ENCODE peak calls at places on chromosomes 4 and X, in four cellular contexts. W is WERI-Rb-1, Q is heart left ventricle, C is left ventricle myocardium inferior. J is an unnamed sample.

GRCh38 chr4:138678985-138679746 is 336.4 kb upstream of the NOCT start:
- DNase-seq in C (no peak), Q (no peak), W (no peak), J (no peak)

GRCh38 chrX:119853449-119853848 is 686 bp upstream of the UPF3B start:
- DNase-seq in Q (no peak), C (no peak), W (peak; percentile 8), J (no peak)

GRCh38 chr4:82785248-82786003 is 13.2 kb downstream of the SCD5 start:
- DNase-seq in C (no peak), Q (no peak), W (no peak), J (no peak)

GRCh38 chrX:119008122-119008744 is 33.8 kb downstream of the LONRF3 start:
- DNase-seq in C (no peak), Q (no peak), W (peak; percentile 14), J (no peak)

GRCh38 chrX:140440891-140441290 is 64.0 kb downstream of the SOX3 start:
- DNase-seq in C (no peak), Q (no peak), W (no peak), J (no peak)

GRCh38 chr4:98516042-98516440 is 142.4 kb downstream of the TSPAN5 start:
- DNase-seq in C (no peak), Q (no peak), W (no peak), J (no peak)

GRCh38 chr4:71229477-71230257 is 109.2 kb upstream of the SLC4A4 start:
- DNase-seq in W (peak; percentile 37), C (no peak), Q (peak; percentile 30), J (no peak)

GRCh38 chr4:7655267-7655548 is 220.5 kb upstream of the PSAPL1 start:
- DNase-seq in C (no peak), W (no peak), Q (no peak), J (no peak)

GRCh38 chr4:119242417-119242816 is 29.9 kb downstream of the USP53 start:
- DNase-seq in Q (no peak), W (no peak), C (no peak), J (no peak)

GRCh38 chrX:119410027-119410819 is 11.1 kb downstream of the SLC25A43 start:
- DNase-seq in C (no peak), Q (peak; percentile 16), W (peak; percentile 63), J (peak; percentile 52)

GRCh38 chr4:8493484-8493883 is 52.9 kb downstream of the TRMT44 start:
- DNase-seq in W (no peak), C (no peak), Q (no peak), J (no peak)

GRCh38 chr4:73917081-73917501 is 47.9 kb downstream of the CXCL1 start:
- DNase-seq in C (no peak), W (no peak), Q (no peak), J (no peak)

GRCh38 chrX:108736509-108737479 is at the start of gene IRS4:
- DNase-seq in C (no peak), Q (no peak), W (no peak), J (peak; percentile 64)

DNA sequence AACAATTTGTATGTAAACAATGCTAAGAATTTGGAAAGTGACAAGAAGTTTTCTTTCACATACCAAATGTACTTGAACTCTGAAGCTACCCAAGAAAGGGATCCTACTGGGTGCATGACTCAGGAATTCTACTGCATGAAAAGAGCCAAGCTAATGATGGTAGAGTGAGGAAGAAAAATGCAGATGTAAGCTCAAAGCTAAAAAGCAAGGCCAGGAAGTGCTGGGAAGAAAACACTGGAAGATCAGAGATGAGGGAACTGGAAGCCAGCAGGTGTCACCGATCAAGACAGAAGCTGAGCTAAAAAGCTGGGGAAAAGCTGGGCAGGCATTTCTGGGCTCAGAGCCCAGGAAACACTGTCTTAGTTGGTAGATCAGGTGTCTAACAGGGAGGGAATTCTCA is 449.1 kb downstream of the NKX6-1 start:
- DNase-seq in C (no peak), Q (no peak), W (peak; percentile 6), J (no peak)
- H3K27ac ChIP-seq in C (no peak overlapping the region), Q (no peak overlapping the region), W (no peak overlapping the region), J (no peak overlapping the region)

GRCh38 chr4:129059028-129059427 is 34.3 kb downstream of the SCLT1 start:
- DNase-seq in W (no peak), C (no peak), Q (no peak), J (no peak)

GRCh38 chr4:129062580-129062979 is 30.8 kb downstream of the SCLT1 start:
- DNase-seq in Q (no peak), W (no peak), C (no peak), J (no peak)

GRCh38 chr4:129063640-129064039 is 29.7 kb downstream of the SCLT1 start:
- DNase-seq in C (no peak), W (no peak), Q (no peak), J (no peak)

DNA sequence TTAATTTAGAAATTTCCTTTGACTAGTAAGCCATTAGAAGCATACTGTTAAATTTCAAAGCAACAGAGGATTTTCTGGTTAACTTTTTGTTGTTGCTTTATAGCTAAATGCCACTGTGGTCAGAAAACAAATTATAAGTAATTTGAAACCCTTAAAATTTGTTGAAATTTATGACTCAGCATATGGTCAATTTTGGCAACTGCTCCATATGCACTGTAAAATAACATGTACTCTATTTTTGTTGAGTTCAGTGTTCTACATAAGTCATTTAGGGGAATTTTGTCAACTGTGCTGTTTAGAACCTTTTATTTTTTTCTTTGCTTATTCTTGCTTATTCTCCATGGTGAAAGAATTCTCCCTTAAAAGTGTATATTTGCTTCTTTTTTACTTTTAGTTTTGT is 28.6 kb downstream of the SCLT1 start:
- DNase-seq in Q (no peak), W (no peak), C (no peak), J (no peak)
- H3K9me3 ChIP-seq in Q (peaks cover 50% of the 10 kb centered on the region), W (peaks cover 22% of the 10 kb centered on the region), C (peaks cover 86% of the 10 kb centered on the region), J (peaks cover 39% of the 10 kb centered on the region)

GRCh38 chrX:55702611-55703010 is 14.9 kb upstream of the RRAGB start:
- DNase-seq in W (no peak), Q (no peak), C (no peak), J (no peak)
- H3K27ac ChIP-seq in W (no peak overlapping the region), Q (no peak overlapping the region), C (no peak overlapping the region), J (no peak overlapping the region)

GRCh38 chr4:114151-114550 is 10.2 kb upstream of the ZNF718 start:
- DNase-seq in W (no peak), C (no peak), Q (no peak), J (no peak)
- H3K9me3 ChIP-seq in W (peaks cover 21% of the 10 kb centered on the region), C (no peaks in the 10 kb centered on the region), Q (no peaks in the 10 kb centered on the region), J (peaks cover 2% of the 10 kb centered on the region)

GRCh38 chrX:48702716-48703115 is 6.2 kb downstream of the SUV39H1 start:
- DNase-seq in Q (no peak), C (no peak), W (no peak), J (no peak)
- H3K27ac ChIP-seq in Q (no peak overlapping the region), C (peak overlapping the region; percentile 61), W (no peak overlapping the region), J (no peak overlapping the region)

DNA sequence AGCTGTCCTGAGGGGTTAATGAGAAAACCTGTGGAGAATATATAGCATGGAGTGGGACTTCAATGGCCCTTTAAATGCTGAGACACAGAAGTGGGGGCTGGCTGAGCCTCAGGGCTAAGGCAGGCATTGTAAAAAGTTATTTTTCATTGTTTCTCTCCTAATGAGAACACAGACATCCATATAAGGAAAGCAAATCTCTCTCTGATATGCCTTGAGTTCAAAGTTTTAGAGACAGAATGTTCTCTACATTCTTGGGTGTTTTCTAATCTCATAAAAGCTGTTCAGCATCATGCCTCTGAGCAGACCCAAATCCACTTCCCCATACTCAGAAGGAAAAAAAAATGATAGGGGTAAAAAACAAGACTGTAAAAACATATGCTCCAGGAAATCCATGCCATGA is 16.8 kb upstream of the RAB40A start:
- DNase-seq in C (no peak), Q (no peak), W (no peak), J (no peak)
- H3K9me3 ChIP-seq in C (no peaks in the 10 kb centered on the region), Q (no peaks in the 10 kb centered on the region), W (no peaks in the 10 kb centered on the region), J (no peaks in the 10 kb centered on the region)